ENCODE peak calls at places on chromosomes 4 and X, in four cellular contexts. F is IMR-90, C is GM23248, Q is left lung. E is an unnamed sample.

GRCh38 chr4:11602606-11603355 is 174.1 kb upstream of the HS3ST1 start:
- DNase-seq in C (no peak), Q (no peak), F (peak), E (no peak)

GRCh38 chr4:123616970-123617392 is 220.4 kb downstream of the SPRY1 start:
- DNase-seq in Q (peak), F (no peak), C (peak), E (no peak)

GRCh38 chr4:24713604-24714003 is 81.8 kb upstream of the SOD3 start:
- DNase-seq in F (no peak), Q (no peak), C (no peak), E (no peak)

GRCh38 chr4:105092356-105092755 is 54.3 kb upstream of the TET2 start:
- DNase-seq in Q (no peak), C (peak), F (peak), E (no peak)

GRCh38 chrX:53086464-53086863 is 4.3 kb downstream of the TSPYL2 start:
- DNase-seq in F (no peak), C (peak), Q (no peak), E (no peak)

GRCh38 chr4:37983951-37984350 is 23.8 kb downstream of the PTTG2 start:
- DNase-seq in F (peak), Q (no peak), C (no peak), E (no peak)

GRCh38 chr4:188975271-188975670 is 836.0 kb downstream of the TRIML1 start:
- DNase-seq in Q (no peak), C (no peak), F (no peak), E (no peak)

GRCh38 chrX:30735839-30736238 is 82.6 kb downstream of the GK start:
- DNase-seq in F (peak), Q (no peak), C (peak), E (no peak)

GRCh38 chrX:3639236-3639635 is 74.2 kb downstream of the PRKX start:
- DNase-seq in Q (no peak), F (no peak), C (no peak), E (no peak)

GRCh38 chr4:6962211-6963041 is 52.8 kb downstream of the TBC1D14 start:
- DNase-seq in C (no peak), Q (no peak), F (no peak), E (no peak)

GRCh38 chr4:3481113-3481531 is 18.0 kb downstream of the DOK7 start:
- DNase-seq in C (no peak), Q (peak), F (no peak), E (no peak)

GRCh38 chr4:94897023-94897422 is 139.3 kb downstream of the BMPR1B start:
- DNase-seq in C (no peak), F (no peak), Q (no peak), E (no peak)

GRCh38 chr4:112509243-112510190 is 6.5 kb downstream of the NEUROG2 start:
- DNase-seq in F (peak), Q (peak), C (peak), E (no peak)

GRCh38 chr4:82614868-82615449 is 53.2 kb upstream of the TMEM150C start:
- DNase-seq in C (peak), Q (no peak), F (no peak), E (no peak)

GRCh38 chr4:14386196-14386595 is 616.1 kb upstream of the CPEB2 start:
- DNase-seq in F (no peak), Q (no peak), C (no peak), E (no peak)

GRCh38 chr4:89781321-89781720 is 55.6 kb downstream of the SNCA start:
- DNase-seq in F (no peak), C (no peak), Q (no peak), E (no peak)

GRCh38 chr4:112147697-112148096 is 2.4 kb downstream of the FAM241A start:
- DNase-seq in F (no peak), Q (no peak), C (peak), E (no peak)

GRCh38 chrX:13094780-13095425 is 50.5 kb upstream of the FAM9C start:
- DNase-seq in F (peak), Q (no peak), C (no peak), E (no peak)

GRCh38 chrX:46444011-46444410 is 101.2 kb downstream of the ZNF674 start:
- DNase-seq in Q (no peak), F (peak), C (peak), E (no peak)

GRCh38 chr4:121697626-121698025 is 846 bp upstream of the ANXA5 start:
- DNase-seq in C (no peak), Q (no peak), F (no peak), E (no peak)

GRCh38 chr4:38673109-38673978 is 9.3 kb downstream of the KLF3 start:
- DNase-seq in F (no peak), Q (peak), C (peak), E (peak)

GRCh38 chr4:153119626-153120025 is 84.6 kb upstream of the TRIM2 start:
- DNase-seq in C (no peak), F (no peak), Q (no peak), E (no peak)

GRCh38 chrX:147917700-147918694 is 6.3 kb downstream of the FMR1 start:
- DNase-seq in Q (no peak), C (peak), F (peak), E (no peak)

GRCh38 chr4:133600008-133600407 is 450.9 kb downstream of the PCDH10 start:
- DNase-seq in Q (no peak), C (no peak), F (no peak), E (no peak)

GRCh38 chr4:7278071-7278765 is 85.9 kb downstream of the SORCS2 start:
- DNase-seq in Q (peak), C (no peak), F (no peak), E (no peak)

GRCh38 chr4:77636902-77637301 is 31.3 kb downstream of the CXCL13 start:
- DNase-seq in Q (no peak), F (peak), C (peak), E (peak)

GRCh38 chr4:54495091-54495490 is 162.7 kb upstream of the KIT start:
- DNase-seq in Q (no peak), F (peak), C (peak), E (no peak)

GRCh38 chrX:44483965-44484606 is 58.6 kb downstream of the FUNDC1 start:
- DNase-seq in C (peak), F (no peak), Q (no peak), E (no peak)

GRCh38 chr4:155564086-155564485 is 102.6 kb upstream of the GUCY1A1 start:
- DNase-seq in Q (no peak), C (no peak), F (no peak), E (no peak)

GRCh38 chr4:53963786-53964185 is 100.6 kb downstream of the CHIC2 start:
- DNase-seq in F (no peak), C (peak), Q (no peak), E (no peak)

GRCh38 chr4:112099701-112100289 is 45.5 kb upstream of the FAM241A start:
- DNase-seq in Q (no peak), C (peak), F (peak), E (no peak)

GRCh38 chr4:187996502-187997177 is 1.1 kb downstream of the ZFP42 start:
- DNase-seq in Q (no peak), F (no peak), C (no peak), E (no peak)

GRCh38 chrX:70422886-70423336 is at the start of gene GDPD2:
- DNase-seq in C (no peak), F (no peak), Q (no peak), E (no peak)

GRCh38 chr4:5489260-5489659 is 219.1 kb downstream of the EVC2 start:
- DNase-seq in C (no peak), Q (no peak), F (no peak), E (no peak)

GRCh38 chr4:8869879-8870646 is 1.6 kb downstream of the HMX1 start:
- DNase-seq in Q (no peak), F (no peak), C (no peak), E (no peak)

GRCh38 chr4:8870647-8871416 is 807 bp downstream of the HMX1 start:
- DNase-seq in F (no peak), C (no peak), Q (no peak), E (no peak)

GRCh38 chr4:8868321-8869001 is 3.2 kb downstream of the HMX1 start:
- DNase-seq in F (no peak), C (no peak), Q (no peak), E (no peak)

GRCh38 chr4:8867624-8868320 is 3.9 kb downstream of the HMX1 start:
- DNase-seq in F (no peak), Q (peak), C (no peak), E (no peak)

GRCh38 chr4:8869002-8869878 is 2.4 kb downstream of the HMX1 start:
- DNase-seq in C (no peak), Q (no peak), F (no peak), E (no peak)
- H3K4me3 ChIP-seq in C (no peak), Q (no peak), F (no peak), E (no peak)

DNA sequence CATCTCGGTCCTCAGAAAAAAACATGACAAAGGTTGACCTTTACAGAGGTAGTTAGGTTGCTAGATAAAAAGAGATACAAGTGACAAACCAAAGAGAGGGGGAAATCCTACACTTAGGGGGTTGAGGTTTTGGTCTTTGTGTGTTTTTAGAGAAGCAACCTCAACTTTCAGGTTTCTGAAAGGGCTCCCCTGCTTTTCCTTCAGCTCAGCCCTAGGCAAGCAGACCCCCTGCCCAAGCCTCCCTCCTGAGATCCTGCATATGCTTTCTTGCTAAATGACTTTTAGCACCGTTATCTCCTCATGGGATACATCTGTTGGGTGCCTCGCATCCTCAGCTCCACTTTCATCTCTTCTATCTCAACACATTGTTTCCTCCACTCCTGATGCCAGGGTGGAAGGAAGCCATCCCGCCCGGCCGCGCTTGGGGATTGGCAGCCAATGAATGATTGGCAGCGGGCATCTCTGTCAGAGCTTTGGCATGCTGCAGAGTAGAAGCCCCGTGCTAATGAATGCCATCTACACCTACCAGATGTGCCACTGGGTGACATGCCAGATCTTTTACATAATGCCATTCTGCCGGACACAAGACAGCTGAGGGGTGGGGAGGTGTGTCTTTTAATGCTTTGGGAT is 15.0 kb upstream of the PRDM8 start:
- DNase-seq in C (peak), Q (no peak), F (no peak), E (no peak)
- H3K27ac ChIP-seq in C (no peak), Q (no peak), F (no peak), E (no peak)

GRCh38 chrX:330726-331144 is 12.1 kb upstream of the GTPBP6 start:
- DNase-seq in F (no peak), Q (peak), C (no peak), E (no peak)

GRCh38 chrX:332916-333610 is 14.5 kb upstream of the GTPBP6 start:
- DNase-seq in F (no peak), Q (peak), C (no peak), E (peak)

GRCh38 chrX:332496-332860 is 13.9 kb upstream of the GTPBP6 start:
- DNase-seq in F (no peak), C (no peak), Q (peak), E (peak)

GRCh38 chrX:331145-331771 is 12.7 kb upstream of the GTPBP6 start:
- DNase-seq in Q (peak), F (peak), C (peak), E (peak)

DNA sequence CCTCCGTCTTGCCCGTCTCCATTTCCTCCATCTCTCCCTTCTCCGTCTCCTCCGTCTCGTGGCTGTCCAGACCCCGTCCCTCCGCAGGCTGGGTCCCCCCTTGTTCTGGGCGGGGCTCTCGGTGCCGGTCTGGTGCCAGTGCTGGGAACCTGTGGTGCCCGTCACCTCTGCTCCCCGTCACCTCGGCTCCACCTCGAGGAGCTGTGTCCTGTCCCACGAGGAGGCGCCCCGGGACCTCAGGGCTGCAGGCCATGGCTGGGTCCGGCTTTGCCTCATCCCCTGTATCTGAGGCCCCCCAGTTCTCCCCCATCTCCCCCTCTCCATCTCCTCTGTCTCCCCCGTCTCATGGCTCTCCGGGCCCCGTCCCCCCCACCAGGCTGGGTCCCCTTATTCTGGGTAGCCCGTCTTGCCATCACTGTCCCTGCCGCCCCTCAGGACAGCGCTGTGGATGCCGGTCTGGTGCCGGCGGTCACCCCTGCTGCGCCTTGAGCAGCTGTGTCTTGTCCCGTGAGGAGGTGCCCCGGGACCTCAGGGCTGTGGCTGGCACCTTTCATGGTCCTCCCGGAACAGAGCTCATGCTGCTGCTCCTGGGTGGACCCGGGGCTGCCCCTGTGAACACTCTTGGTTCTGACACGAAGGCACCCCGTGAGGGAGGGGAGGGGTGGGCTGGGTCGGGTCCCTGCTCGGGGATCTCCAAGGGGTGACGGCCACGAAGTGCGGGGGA is 13.3 kb upstream of the GTPBP6 start:
- DNase-seq in Q (peak), C (no peak), F (no peak), E (peak)
- H3K4me3 ChIP-seq in Q (no peak), C (peak), F (no peak), E (no peak)

DNA sequence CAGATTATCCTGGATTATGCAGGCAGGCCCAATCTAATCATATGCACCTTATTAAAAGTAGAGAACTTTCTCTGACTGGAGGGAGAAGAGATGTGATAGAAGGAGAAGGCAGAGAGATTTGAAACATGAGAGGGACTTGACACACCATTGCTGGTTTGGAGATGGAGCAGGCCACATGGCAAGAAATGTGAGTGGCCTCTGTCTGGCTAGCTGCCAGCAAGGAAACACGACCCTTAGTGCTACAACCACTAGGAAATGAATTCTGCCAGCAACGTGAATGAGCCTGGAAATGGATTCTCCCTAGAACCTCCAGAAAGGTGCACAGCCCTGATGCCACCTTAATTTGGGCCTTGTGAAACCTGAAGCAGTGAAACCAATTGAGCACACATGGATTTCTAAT is 79.5 kb upstream of the MBNL3 start:
- DNase-seq in F (no peak), C (no peak), Q (no peak), E (no peak)
- H3K27ac ChIP-seq in F (no peak), C (no peak), Q (no peak), E (no peak)

GRCh38 chrX:17591741-17592110 is 145.6 kb upstream of the SCML1 start:
- DNase-seq in Q (no peak), F (peak), C (peak), E (no peak)
- H3K4me3 ChIP-seq in Q (no peak), F (peak), C (peak), E (peak)

GRCh38 chrX:99398578-99398977 is 1011.5 kb downstream of the PCDH19 start:
- DNase-seq in F (no peak), C (no peak), Q (no peak), E (peak)
- H3K27ac ChIP-seq in F (no peak), C (no peak), Q (no peak), E (no peak)